ENCODE peak calls at places on chromosomes 7 and 10, in six cellular contexts. Y is GM12878, P is HCT116, C is K562, U is H1, S is SK-N-SH. X is an unnamed sample.

GRCh38 chr10:119597405-119598186 is 832 bp upstream of the TIAL1 start:
- DNase-seq in Y (peak; percentile 52), U (no peak), C (no peak), S (no peak), P (no peak), X (no peak)

GRCh38 chr10:19817251-19818046 is 1.2 kb downstream of the PLXDC2 start:
- DNase-seq in C (no peak), Y (no peak), S (peak; percentile 51), P (no peak), U (no peak), X (no peak)

GRCh38 chr10:29470843-29471482 is 163.8 kb downstream of the SVIL start:
- DNase-seq in C (no peak), P (no peak), Y (no peak), U (no peak), S (no peak), X (no peak)

GRCh38 chr10:117053548-117053947 is 48.6 kb upstream of the SHTN1 start:
- DNase-seq in P (no peak), C (no peak), U (no peak), Y (no peak), S (no peak), X (no peak)

GRCh38 chr10:126104767-126105166 is 208.4 kb downstream of the FANK1 start:
- DNase-seq in C (no peak), S (no peak), U (no peak), Y (no peak), P (no peak), X (no peak)

GRCh38 chr10:85788570-85788969 is 578.0 kb downstream of the GRID1 start:
- DNase-seq in C (no peak), U (no peak), Y (no peak), S (no peak), P (no peak), X (no peak)

GRCh38 chr10:93816123-93816747 is 58.5 kb downstream of the LGI1 start:
- DNase-seq in U (peak; percentile 62), Y (no peak), C (peak; percentile 23), P (peak; percentile 60), S (peak; percentile 66), X (peak; percentile 48)

GRCh38 chr10:3825244-3825643 is 40.2 kb upstream of the KLF6 start:
- DNase-seq in C (peak; percentile 39), Y (no peak), P (no peak), S (no peak), U (no peak), X (no peak)

GRCh38 chr7:102222445-102222844 is 64.2 kb upstream of the SH2B2 start:
- DNase-seq in S (no peak), C (no peak), U (no peak), Y (no peak), P (no peak), X (no peak)

GRCh38 chr10:74799840-74800239 is 26.6 kb upstream of the KAT6B start:
- DNase-seq in Y (no peak), C (no peak), U (no peak), P (no peak), S (no peak), X (no peak)

GRCh38 chr7:102395620-102395957 is 574 bp upstream of the PRKRIP1 start:
- DNase-seq in Y (no peak), C (no peak), U (no peak), S (no peak), P (no peak), X (no peak)

GRCh38 chr10:71431945-71432905 is 35.5 kb downstream of the CDH23 start:
- DNase-seq in C (no peak), Y (no peak), P (no peak), S (peak; percentile 34), U (peak; percentile 43), X (no peak)

GRCh38 chr7:157018328-157018996 is 8.0 kb upstream of the MNX1 start:
- DNase-seq in Y (no peak), P (no peak), C (no peak), S (peak; percentile 53), U (peak; percentile 55), X (no peak)

GRCh38 chr7:38052786-38053185 is 125.3 kb upstream of the STARD3NL start:
- DNase-seq in P (no peak), U (no peak), S (peak; percentile 80), C (no peak), Y (no peak), X (no peak)

GRCh38 chr10:63935705-63936104 is 414.5 kb downstream of the REEP3 start:
- DNase-seq in S (no peak), Y (no peak), P (no peak), U (no peak), C (no peak), X (no peak)

GRCh38 chr10:80448204-80448603 is 5.9 kb upstream of the TSPAN14 start:
- DNase-seq in Y (no peak), U (no peak), S (no peak), C (no peak), P (no peak), X (no peak)

GRCh38 chr10:111319866-111320265 is 243.0 kb downstream of the ADRA2A start:
- DNase-seq in Y (no peak), S (no peak), U (no peak), C (no peak), P (no peak), X (no peak)

GRCh38 chr10:128895473-128895872 is 571.6 kb upstream of the MGMT start:
- DNase-seq in P (no peak), S (no peak), U (no peak), C (no peak), Y (no peak), X (no peak)

GRCh38 chr7:95595825-95596182 is 512 bp downstream of the PDK4 start:
- DNase-seq in Y (no peak), C (no peak), S (no peak), P (no peak), U (no peak), X (no peak)

GRCh38 chr7:95594185-95594584 is 2.1 kb downstream of the PDK4 start:
- DNase-seq in U (no peak), S (no peak), C (no peak), Y (no peak), P (no peak), X (no peak)

GRCh38 chr7:95598511-95598910 is 2.2 kb upstream of the PDK4 start:
- DNase-seq in U (no peak), C (no peak), Y (no peak), S (no peak), P (no peak), X (no peak)

GRCh38 chr7:95599069-95599468 is 2.8 kb upstream of the PDK4 start:
- DNase-seq in Y (no peak), S (no peak), C (no peak), P (no peak), U (no peak), X (no peak)

DNA sequence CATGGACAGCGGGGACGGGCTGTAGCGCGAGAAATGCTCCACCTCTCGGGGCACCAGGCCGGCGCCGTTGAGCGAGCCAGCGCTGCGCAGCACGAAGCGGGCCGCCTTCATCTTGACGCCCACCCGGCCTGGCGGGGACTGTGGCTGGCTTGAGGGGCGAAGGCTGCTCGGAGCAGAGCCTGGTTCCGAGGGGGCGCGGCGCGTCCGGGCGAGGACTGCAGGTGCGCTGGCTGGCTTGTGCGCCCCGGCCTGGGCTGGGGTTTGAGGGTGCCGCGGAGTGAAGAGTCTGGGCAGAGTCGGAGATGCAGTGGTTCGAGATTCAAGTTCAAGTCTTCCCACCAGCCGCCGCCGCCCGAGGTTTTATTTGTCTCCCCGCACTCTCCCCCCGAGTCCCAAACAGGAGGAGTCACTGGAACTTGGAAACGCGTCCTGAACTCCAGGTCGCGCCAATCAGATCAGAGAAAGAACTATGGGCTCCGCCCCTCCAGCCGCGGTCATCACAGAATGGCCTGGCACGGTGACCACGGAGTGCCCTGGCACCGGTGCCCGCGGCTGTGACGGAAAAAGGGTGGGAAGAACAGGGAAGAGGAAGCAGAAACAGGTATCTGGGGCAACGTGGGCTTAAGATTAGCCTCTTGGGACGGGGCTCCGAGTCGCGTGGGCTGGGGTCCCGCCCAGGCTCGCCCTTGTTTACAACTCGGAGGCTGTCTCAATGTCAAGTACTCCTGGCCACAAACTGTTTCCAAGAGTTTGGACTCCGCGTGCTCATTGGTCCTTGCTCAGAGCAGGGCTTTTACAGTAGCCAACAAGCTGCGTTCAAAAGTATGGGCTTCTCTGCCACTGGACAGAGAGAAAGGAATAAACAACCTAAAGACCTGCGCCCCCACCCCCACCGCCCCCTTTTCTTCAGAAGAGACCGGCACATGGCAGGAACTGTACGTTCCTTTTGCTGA is at the start of gene PDK4:
- DNase-seq in C (peak; percentile 12), P (peak; percentile 51), U (peak; percentile 85), S (peak; percentile 70), Y (no peak), X (peak; percentile 22)
- H3K9ac ChIP-seq in C (peak within 1 kb of the TSS; percentile 81), P (peak within 1 kb of the TSS; percentile 42), U (no peak within 1 kb of the TSS), S (no peak within 1 kb of the TSS), Y (no peak within 1 kb of the TSS), X (peak within 1 kb of the TSS; percentile 50)

GRCh38 chr7:128057909-128058308 is 26.7 kb upstream of the LRRC4 start:
- DNase-seq in Y (no peak), S (no peak), U (no peak), C (no peak), P (no peak), X (no peak)
- TF ChIP-seq YY1 in Y (no peak), S (no peak), U (no peak), C (no peak), P (no peak), X (no peak)

GRCh38 chr7:118218413-118219156 is 5.9 kb upstream of the ANKRD7 start:
- DNase-seq in S (no peak), U (no peak), C (no peak), P (no peak), Y (no peak), X (no peak)

GRCh38 chr7:118219157-118219512 is 5.4 kb upstream of the ANKRD7 start:
- DNase-seq in U (no peak), P (no peak), Y (no peak), C (no peak), S (no peak), X (no peak)

GRCh38 chr7:118217068-118217715 is 7.3 kb upstream of the ANKRD7 start:
- DNase-seq in U (no peak), Y (no peak), S (no peak), P (no peak), C (no peak), X (no peak)

GRCh38 chr7:118214051-118214832 is 10.3 kb upstream of the ANKRD7 start:
- DNase-seq in U (no peak), S (peak; percentile 96), P (no peak), Y (peak; percentile 33), C (no peak), X (no peak)

DNA sequence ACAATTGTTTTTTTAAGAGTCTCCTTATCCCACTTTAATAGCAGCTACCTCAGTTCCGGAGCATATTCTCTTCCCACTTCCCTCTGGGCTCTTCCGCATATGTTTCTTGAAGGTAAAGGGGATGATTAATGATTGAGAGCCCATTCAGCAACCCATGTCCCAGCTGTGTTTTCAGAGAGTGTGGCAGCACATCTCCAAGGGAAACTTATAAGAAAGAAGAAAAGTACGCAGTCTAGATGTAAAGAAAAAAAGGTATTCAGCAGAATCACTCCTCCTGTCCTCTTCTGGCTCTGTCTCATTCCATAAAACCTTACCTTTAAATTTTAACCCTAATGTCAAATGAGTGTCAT is 9.7 kb upstream of the ANKRD7 start:
- DNase-seq in C (no peak), S (no peak), U (no peak), P (no peak), Y (peak; percentile 11), X (no peak)
- H3K9ac ChIP-seq in C (no peak overlapping the region), S (peak overlapping the region; percentile 35), U (no peak overlapping the region), P (no peak overlapping the region), Y (peak overlapping the region; percentile 58), X (no peak overlapping the region)

GRCh38 chr10:7767209-7767608 is 20.6 kb downstream of the KIN start:
- DNase-seq in P (no peak), C (no peak), U (no peak), Y (no peak), S (no peak), X (no peak)
- TF ChIP-seq YY1 in P (no peak), C (no peak), U (no peak), Y (no peak), S (no peak), X (no peak)